ENCODE peak calls at places on chromosome 17, in six cellular contexts. B, H, K, Z, G and A are unnamed samples.

GRCh38 chr17:79618383-79619067 is 7.7 kb upstream of the RBFOX3 start:
- DNase-seq in Z (no peak), K (no peak), G (peak; percentile 2), B (no peak), H (peak; percentile 36), A (no peak)

GRCh38 chr17:68910789-68911431 is 44.3 kb downstream of the ABCA8 start:
- DNase-seq in B (no peak), Z (no peak), G (no peak), K (no peak), H (no peak), A (no peak)

GRCh38 chr17:80773243-80773991 is 218.2 kb upstream of the CHMP6 start:
- DNase-seq in K (no peak), H (no peak), B (no peak), Z (no peak), G (peak; percentile 27), A (no peak)

GRCh38 chr17:21551081-21551881 is 141.0 kb upstream of the KCNJ18 start:
- DNase-seq in Z (peak; percentile 78), B (peak; percentile 82), K (peak; percentile 67), H (peak; percentile 75), G (peak; percentile 84), A (peak; percentile 82)

GRCh38 chr17:55635253-55635766 is 87.4 kb downstream of the TMEM100 start:
- DNase-seq in K (no peak), Z (no peak), B (no peak), G (no peak), H (no peak), A (no peak)

GRCh38 chr17:50904522-50905459 is 38.6 kb upstream of the TOB1 start:
- DNase-seq in B (no peak), Z (no peak), K (no peak), H (peak; percentile 72), G (peak; percentile 41), A (no peak)

GRCh38 chr17:6427284-6427781 is 7.6 kb downstream of the AIPL1 start:
- DNase-seq in G (no peak), K (no peak), H (no peak), Z (no peak), B (no peak), A (peak; percentile 55)

GRCh38 chr17:514584-514983 is 162.0 kb upstream of the RPH3AL start:
- DNase-seq in B (no peak), G (no peak), Z (no peak), H (no peak), K (no peak), A (no peak)

GRCh38 chr17:2631211-2631610 is 37.8 kb downstream of the PAFAH1B1 start:
- DNase-seq in H (no peak), Z (no peak), G (no peak), K (no peak), B (no peak), A (no peak)

GRCh38 chr17:7929158-7930029 is at the start of gene KCNAB3:
- DNase-seq in K (no peak), G (peak; percentile 27), H (peak; percentile 83), B (peak; percentile 74), Z (peak; percentile 32), A (no peak)

GRCh38 chr17:61487668-61488595 is 35.7 kb downstream of the TBX4 start:
- DNase-seq in B (no peak), H (no peak), Z (no peak), G (no peak), K (no peak), A (no peak)

DNA sequence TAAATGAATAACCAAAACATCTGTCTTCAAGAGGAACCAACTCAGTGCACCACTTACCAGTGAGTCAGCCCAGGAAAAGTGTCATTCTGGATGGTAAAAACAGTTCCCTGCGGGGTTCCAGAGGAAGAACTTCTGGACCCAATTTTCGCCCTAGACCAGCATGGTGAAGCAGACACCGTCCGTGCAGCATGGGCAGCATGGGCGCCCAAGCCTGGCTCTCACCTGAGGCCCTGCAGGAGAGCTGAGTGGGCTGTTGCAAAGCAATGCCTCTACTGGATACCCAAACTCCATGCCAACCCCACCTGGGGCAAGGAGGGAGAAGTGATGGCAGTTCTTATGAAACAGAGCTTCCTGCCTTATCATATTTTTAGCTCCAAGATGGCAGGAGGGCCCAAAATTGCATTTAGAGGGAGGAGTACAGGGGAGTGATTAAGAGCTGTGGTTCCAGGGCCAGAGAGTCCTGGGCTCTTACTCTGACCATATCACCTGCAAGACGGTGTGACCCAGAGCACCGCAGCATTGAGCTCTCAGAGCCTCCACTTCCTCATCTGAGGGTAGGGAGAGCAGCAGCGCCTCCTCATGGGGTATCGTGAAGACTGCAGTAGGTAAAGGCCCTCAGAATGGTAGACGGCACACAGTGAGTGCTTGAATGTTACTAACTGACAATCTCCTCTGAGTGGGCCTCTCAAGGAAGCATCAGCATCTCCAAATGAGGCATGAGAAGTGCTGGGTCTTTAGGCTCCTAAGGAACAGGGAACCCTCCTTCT is 16.6 kb upstream of the INPP5K start:
- DNase-seq in K (peak; percentile 24), B (peak; percentile 43), G (no peak), Z (peak; percentile 62), H (peak; percentile 74), A (no peak)
- TF ChIP-seq CTCF in K (peak; percentile 41), B (peak; percentile 20), G (peak; percentile 56), Z (peak; percentile 25), H (peak; percentile 94), A (peak; percentile 51)

DNA sequence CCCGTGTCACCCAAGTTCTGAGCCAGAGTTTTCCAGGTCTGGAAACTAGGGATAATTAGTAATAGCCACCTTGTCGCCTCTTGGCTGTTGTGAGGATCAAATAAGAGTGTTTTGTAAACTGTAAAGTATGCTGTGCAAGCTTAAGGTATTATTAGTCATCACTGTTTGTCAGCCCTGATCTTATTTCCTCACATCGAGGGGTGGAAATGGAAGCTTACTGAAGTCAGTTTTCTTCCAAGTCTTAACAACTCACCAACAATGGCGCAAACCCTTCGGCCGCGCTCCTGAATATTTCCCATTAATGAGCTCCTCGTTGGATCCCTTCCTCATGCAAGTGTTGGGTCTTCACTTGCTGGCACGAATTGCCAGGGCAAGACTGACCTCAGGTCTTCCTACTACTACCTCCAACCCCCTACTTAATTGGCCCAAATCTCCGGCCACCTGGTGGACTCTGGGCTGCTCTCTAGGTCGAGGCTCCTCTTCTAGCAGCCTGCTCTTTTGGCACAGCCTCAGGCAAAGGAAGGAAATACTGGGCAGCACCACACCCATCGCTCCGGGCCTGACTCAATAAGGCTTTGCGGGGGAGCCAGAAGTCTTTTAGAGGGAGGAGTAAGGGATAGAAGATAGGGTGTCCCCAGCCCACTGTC is 874 bp upstream of the SLC35B1 start:
- DNase-seq in B (no peak), H (peak; percentile 50), G (no peak), K (no peak), Z (no peak), A (peak; percentile 26)
- TF ChIP-seq CTCF in B (no peak), H (no peak), G (no peak), K (no peak), Z (no peak), A (no peak)

GRCh38 chr17:28406478-28406824 is 439 bp upstream of the SLC46A1 start:
- DNase-seq in H (no peak), G (no peak), K (no peak), Z (no peak), B (no peak), A (no peak)

GRCh38 chr17:28404812-28405570 is 1.0 kb downstream of the SLC46A1 start:
- DNase-seq in Z (no peak), B (no peak), G (no peak), K (no peak), H (peak; percentile 64), A (no peak)

GRCh38 chr17:28407974-28408306 is 1.9 kb upstream of the SLC46A1 start:
- DNase-seq in H (no peak), Z (no peak), G (no peak), K (no peak), B (no peak), A (no peak)

GRCh38 chr17:28405632-28406477 is at the start of gene SLC46A1:
- DNase-seq in B (peak; percentile 49), K (no peak), H (peak; percentile 87), G (peak; percentile 64), Z (peak; percentile 61), A (peak; percentile 90)

DNA sequence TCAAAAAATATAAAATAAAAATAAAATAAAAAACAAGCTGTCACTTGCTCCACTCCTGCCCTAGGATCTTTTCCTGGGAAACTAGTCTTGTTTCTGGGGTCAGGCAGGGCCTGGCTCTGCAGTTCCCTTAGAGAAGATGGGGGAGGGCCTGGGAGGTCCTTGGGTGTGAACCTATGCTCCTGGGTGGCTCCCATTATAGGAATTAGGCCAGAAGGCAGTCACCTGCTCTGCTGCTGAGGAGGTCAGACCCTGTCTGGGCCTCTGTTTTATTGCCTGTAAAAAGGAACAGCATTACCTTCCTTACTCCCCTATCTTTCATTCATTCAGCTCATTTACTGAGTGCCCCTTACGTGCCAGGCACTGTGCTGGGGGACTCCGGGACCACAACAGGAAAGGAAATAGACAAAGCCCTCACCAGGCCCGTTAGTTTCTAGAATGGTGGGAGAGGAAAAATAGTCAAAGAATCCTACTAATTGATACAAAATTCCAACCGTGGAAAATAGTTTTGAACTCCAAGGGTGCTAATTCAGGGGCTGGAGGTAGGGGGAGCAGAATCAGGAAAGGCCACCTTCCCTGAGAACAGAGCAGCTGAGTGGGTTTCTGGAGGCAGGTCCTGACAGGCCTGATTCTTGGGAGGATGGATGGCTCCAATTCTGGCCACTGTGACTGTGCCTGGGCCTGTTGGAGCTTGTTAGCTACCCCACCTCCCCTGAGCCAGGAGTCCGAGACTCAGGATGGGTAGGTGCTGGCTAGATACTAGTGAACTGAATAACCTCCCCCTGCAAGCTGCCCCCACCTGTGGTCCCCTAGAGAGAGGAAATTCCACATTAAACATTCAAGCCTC is 1.3 kb upstream of the SLC46A1 start:
- DNase-seq in K (no peak), Z (no peak), H (peak; percentile 66), G (no peak), B (no peak), A (no peak)
- TF ChIP-seq CTCF in K (no peak), Z (no peak), H (peak; percentile 43), G (no peak), B (no peak), A (no peak)

GRCh38 chr17:76154935-76155845 is 14.1 kb upstream of the FOXJ1 start:
- DNase-seq in G (no peak), Z (no peak), H (no peak), K (no peak), B (no peak), A (no peak)
- TF ChIP-seq CTCF in G (no peak), Z (no peak), H (no peak), K (no peak), B (no peak), A (no peak)